ENCODE peak calls at places on chromosomes 12 and 14, in four cellular contexts. E, B, O and K are unnamed samples.

GRCh38 chr12:52850681-52851080 is 1.9 kb upstream of the KRT78 start:
- DNase-seq in O (no peak), E (no peak), B (no peak), K (no peak)

GRCh38 chr14:64200170-64200569 is 94.0 kb downstream of the ESR2 start:
- DNase-seq in B (no peak), E (no peak), O (no peak), K (no peak)

GRCh38 chr12:132686831-132687210 is 321 bp downstream of the POLE start:
- DNase-seq in O (peak), E (peak), B (no peak), K (peak)

GRCh38 chr14:100709252-100709955 is 17.3 kb upstream of the DLK1 start:
- DNase-seq in E (peak), B (no peak), O (no peak), K (peak)

GRCh38 chr12:89783321-89784060 is 74.9 kb upstream of the ATP2B1 start:
- DNase-seq in O (no peak), E (no peak), B (no peak), K (no peak)

GRCh38 chr14:21940887-21941855 is 267.6 kb upstream of the OR4E1 start:
- DNase-seq in B (peak), E (peak), O (peak), K (peak)

GRCh38 chr14:75877292-75877691 is 104.5 kb downstream of the TGFB3 start:
- DNase-seq in E (no peak), O (no peak), B (no peak), K (no peak)

GRCh38 chr12:121793501-121793835 is at the start of gene RHOF:
- DNase-seq in E (peak), B (no peak), O (no peak), K (no peak)

GRCh38 chr14:56490379-56490778 is 89.2 kb upstream of the TMEM260 start:
- DNase-seq in O (no peak), B (peak), E (no peak), K (no peak)

GRCh38 chr12:32102234-32102633 is 4.4 kb upstream of the BICD1 start:
- DNase-seq in E (no peak), O (no peak), B (no peak), K (no peak)

GRCh38 chr14:90548455-90548854 is 151.6 kb downstream of the CALM1 start:
- DNase-seq in O (no peak), B (no peak), E (no peak), K (no peak)

GRCh38 chr14:31982642-31983041 is 94.5 kb upstream of the ARHGAP5 start:
- DNase-seq in O (no peak), E (no peak), B (no peak), K (no peak)

GRCh38 chr14:74684444-74684843 is 28.4 kb downstream of the AREL1 start:
- DNase-seq in E (no peak), O (no peak), B (no peak), K (no peak)

GRCh38 chr12:118122264-118122663 is 13.7 kb upstream of the PEBP1 start:
- DNase-seq in O (no peak), E (no peak), B (no peak), K (no peak)

GRCh38 chr14:99164712-99165111 is 107.3 kb downstream of the BCL11B start:
- DNase-seq in O (no peak), E (no peak), B (no peak), K (no peak)

GRCh38 chr12:29157486-29157946 is 8.4 kb downstream of the FAR2 start:
- DNase-seq in O (no peak), E (no peak), B (no peak), K (no peak)

GRCh38 chr12:95551305-95551704 is at the start of gene USP44:
- DNase-seq in B (no peak), E (peak), O (no peak), K (no peak)

GRCh38 chr14:69713127-69713800 is 53.7 kb upstream of the SRSF5 start:
- DNase-seq in O (no peak), B (no peak), E (peak), K (no peak)

GRCh38 chr12:563899-564298 is 99.3 kb downstream of the NINJ2 start:
- DNase-seq in B (no peak), O (no peak), E (no peak), K (no peak)

GRCh38 chr12:565589-566105 is 97.6 kb downstream of the NINJ2 start:
- DNase-seq in O (no peak), E (no peak), B (no peak), K (no peak)

GRCh38 chr12:562634-563033 is 100.6 kb downstream of the NINJ2 start:
- DNase-seq in B (no peak), E (no peak), O (no peak), K (no peak)

GRCh38 chr12:563250-563781 is 99.9 kb downstream of the NINJ2 start:
- DNase-seq in E (no peak), B (no peak), O (no peak), K (no peak)

DNA sequence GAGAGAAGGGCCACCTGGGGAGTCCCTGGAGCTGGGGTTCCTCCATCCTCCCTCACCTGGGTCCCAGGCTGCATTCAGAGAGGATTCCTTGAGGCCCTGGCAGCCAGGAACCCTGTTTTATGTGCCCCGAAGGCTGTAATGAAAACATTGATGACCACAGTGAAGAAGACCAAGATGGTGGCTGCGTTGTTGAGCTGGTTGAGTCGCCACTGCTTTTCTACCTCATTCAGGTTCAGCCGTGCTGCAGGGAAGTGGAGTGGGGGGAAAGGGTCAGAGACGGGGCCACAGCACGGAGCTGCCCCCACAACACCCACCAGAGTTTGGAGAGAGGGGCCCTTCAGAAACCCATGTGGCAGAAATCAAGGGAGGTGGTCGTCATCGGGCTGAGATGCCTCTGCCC is 98.1 kb downstream of the NINJ2 start:
- DNase-seq in B (no peak), O (no peak), E (no peak), K (no peak)
- TF ChIP-seq NR3C1 in B (no peak), O (no peak), E (no peak), K (no peak)

DNA sequence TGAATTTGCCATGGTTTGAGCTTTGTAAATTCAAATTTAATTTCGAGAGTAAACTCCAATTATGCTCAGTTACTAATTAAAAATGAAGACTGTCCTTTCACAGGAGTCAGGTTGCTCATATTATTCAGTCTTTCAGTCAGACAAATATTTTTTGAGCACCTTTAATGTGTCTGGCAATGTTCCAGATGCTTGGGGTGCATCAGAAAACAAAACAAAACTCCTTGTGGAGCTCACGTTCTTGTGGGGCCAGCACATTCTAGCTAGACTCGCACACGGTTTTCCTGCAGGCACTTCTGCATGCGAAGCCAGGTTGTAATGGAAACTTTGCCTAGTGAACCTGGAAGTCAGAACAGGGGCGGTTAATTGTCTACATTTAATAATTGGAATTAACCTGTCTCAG is 64.0 kb upstream of the ATF1 start:
- DNase-seq in E (no peak), B (no peak), O (no peak), K (no peak)
- TF ChIP-seq NR3C1 in E (no peak), B (no peak), O (no peak), K (no peak)

DNA sequence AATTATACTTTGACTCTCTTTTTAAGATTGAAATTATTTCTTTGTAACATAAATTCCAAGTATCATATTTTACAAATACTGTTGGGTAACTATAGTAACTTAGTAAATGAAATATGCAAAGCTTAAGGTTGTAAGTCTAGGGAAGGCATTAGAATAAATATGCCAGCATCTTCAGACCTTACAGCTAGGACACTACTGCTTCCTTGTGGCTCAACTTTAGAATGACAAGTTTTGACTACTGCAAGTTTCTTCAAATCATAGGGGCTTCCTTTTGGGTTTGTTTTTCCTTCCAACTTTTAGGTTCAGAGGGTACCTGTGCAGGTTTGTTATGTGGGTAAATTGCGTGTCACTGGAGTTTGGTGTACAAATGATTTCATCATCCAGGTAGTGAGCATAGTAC is 17.7 kb upstream of the ANP32D start:
- DNase-seq in E (no peak), O (peak), B (peak), K (peak)
- TF ChIP-seq NR3C1 in E (no peak), O (no peak), B (no peak), K (no peak)

DNA sequence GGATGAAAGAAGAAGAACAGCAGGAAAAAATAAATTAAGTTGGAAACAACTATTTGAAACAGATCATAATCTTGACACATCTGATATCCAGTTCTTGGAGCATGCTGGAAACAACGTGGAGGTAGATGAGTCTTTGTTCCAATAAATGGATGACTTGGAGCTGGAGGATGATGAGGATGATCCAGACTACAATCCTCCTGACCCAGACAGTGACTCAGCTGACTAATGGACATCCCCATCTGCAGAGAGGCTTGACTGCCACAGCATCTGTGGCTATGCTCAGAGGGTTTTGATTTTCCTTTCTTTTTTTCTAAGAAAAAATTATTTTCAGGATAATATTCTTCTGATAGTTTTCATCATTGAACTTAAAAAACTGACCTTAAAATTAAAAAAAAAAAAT is 6.2 kb upstream of the ZDHHC17 start:
- DNase-seq in E (no peak), O (no peak), B (no peak), K (peak)
- TF ChIP-seq NR3C1 in E (no peak), O (no peak), B (no peak), K (no peak)

DNA sequence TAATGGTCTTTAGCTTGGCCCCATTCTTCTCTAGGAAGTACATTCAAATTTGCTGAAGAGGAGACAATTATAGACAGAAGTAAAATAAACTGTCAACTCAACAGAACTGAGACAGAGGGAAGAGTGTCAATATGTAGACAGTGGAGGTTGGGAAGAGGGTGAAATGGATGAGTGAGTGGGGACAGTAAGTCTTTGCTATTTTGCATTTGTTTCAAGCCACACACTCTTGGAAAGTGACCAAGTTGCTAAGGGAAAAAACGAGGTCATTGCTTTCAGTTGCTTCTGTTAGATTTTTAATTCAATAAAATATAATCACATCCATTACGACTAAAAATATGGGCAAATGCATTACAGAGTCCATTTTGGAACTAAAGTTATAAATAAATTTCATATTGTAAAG is 47.8 kb downstream of the BTBD7 start:
- DNase-seq in B (no peak), E (no peak), O (no peak), K (no peak)
- TF ChIP-seq NR3C1 in B (no peak), E (no peak), O (no peak), K (no peak)